ENCODE peak calls at places on chromosome 16, in four cellular contexts. D is HepG2, B is K562, X is H1. V is an unnamed sample.
A peak's percentile ranks its signal among the peaks of the same experiment; 100 is the strongest.

GRCh38 chr16:4489030-4489429 is 12.8 kb downstream of the HMOX2 start:
- DNase-seq in D (no peak), B (no peak), X (no peak), V (no peak)

GRCh38 chr16:24900230-24900629 is 54.5 kb downstream of the SLC5A11 start:
- DNase-seq in D (no peak), B (no peak), X (no peak), V (no peak)

GRCh38 chr16:19696961-19697360 is 21.1 kb downstream of the KNOP1 start:
- DNase-seq in D (no peak), B (no peak), X (no peak), V (no peak)

GRCh38 chr16:70410736-70411135 is 28.2 kb downstream of the ST3GAL2 start:
- DNase-seq in D (no peak), B (no peak), X (no peak), V (no peak)

GRCh38 chr16:12113581-12114375 is 137.2 kb downstream of the SNX29 start:
- DNase-seq in D (no peak), B (no peak), X (no peak), V (no peak)

GRCh38 chr16:17448640-17449638 is 21.8 kb downstream of the XYLT1 start:
- DNase-seq in D (no peak), B (no peak), X (no peak), V (no peak)

GRCh38 chr16:55444754-55445485 is 34.1 kb upstream of the MMP2 start:
- DNase-seq in D (no peak), B (no peak), X (no peak), V (no peak)

GRCh38 chr16:2939968-2940367 is 24.1 kb upstream of the KREMEN2 start:
- DNase-seq in D (no peak), B (no peak), X (no peak), V (no peak)

GRCh38 chr16:8489580-8489979 is 100.7 kb downstream of the TMEM114 start:
- DNase-seq in D (no peak), B (no peak), X (no peak), V (no peak)

GRCh38 chr16:4273858-4274291 is 1.1 kb upstream of the TFAP4 start:
- DNase-seq in D (peak; percentile 32), B (no peak), X (peak; percentile 82), V (peak; percentile 74)

GRCh38 chr16:71675380-71675779 is 49.1 kb downstream of the PHLPP2 start:
- DNase-seq in D (no peak), B (no peak), X (no peak), V (no peak)

GRCh38 chr16:46689492-46690280 is at the start of gene ORC6:
- DNase-seq in D (peak; percentile 97), B (peak; percentile 89), X (peak; percentile 97), V (peak; percentile 87)

GRCh38 chr16:46690281-46691178 is 1.1 kb downstream of the ORC6 start:
- DNase-seq in D (peak; percentile 79), B (no peak), X (no peak), V (no peak)

GRCh38 chr16:46687486-46687885 is 1.5 kb downstream of the VPS35 start:
- DNase-seq in D (no peak), B (no peak), X (no peak), V (no peak)

GRCh38 chr16:46688101-46688656 is 799 bp downstream of the VPS35 start:
- DNase-seq in D (no peak), B (no peak), X (no peak), V (no peak)

DNA sequence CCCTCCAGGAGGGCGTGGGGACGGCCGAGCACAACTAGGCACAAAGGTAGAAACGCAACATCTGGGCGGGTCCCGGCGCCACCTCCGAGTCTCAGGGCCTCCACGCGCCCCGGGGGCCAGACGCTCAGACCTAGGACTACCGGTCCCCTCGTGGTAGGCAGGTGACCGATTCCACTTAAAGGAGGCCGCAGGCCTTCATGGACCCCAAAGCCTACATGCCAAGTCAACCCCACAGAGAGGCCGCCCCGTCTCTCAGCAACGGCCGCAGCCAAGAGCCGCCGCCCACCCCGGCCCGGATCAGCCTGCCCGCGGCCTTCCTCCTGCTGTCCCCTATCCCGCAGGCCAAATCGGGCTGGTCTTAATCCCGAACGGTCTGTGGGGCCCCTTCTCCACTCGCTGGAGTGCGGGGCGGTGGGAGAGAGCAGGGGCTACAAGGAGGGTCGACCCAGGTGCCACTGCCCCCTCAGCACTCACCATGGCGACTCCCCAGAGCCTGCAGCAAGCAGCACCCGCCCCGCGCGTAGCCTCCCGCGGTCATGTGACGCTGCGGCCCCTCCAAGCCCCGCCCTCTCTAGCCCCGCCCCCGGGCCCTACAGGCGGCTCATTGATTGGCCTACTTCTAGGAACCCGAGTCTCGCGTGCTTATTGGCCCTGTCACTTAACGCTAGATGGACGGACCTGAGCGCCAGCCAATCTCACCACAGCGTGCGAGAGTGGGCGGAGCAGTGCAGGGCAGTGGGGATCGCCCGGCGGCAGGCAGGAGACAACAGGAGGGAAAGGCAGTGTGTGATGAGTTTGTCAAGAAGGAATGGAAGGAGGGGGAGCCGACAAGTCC is at the start of gene VPS35:
- DNase-seq in D (peak; percentile 99), B (peak; percentile 93), X (peak; percentile 100), V (peak; percentile 99)
- TF ChIP-seq PHF8 in D (peak; percentile 97), B (peak; percentile 68), X (peak; percentile 92), V (peak; percentile 93)

GRCh38 chr16:87226926-87227650 is 90.1 kb downstream of the C16orf95 start:
- DNase-seq in D (no peak), B (no peak), X (no peak), V (no peak)
- H3K4me3 ChIP-seq in D (no peak overlapping the region), B (no peak overlapping the region), X (no peak overlapping the region), V (no peak overlapping the region)

GRCh38 chr16:980595-980854 is 1.0 kb upstream of the SOX8 start:
- DNase-seq in D (no peak), B (no peak), X (no peak), V (no peak)

GRCh38 chr16:983044-984030 is 1.8 kb downstream of the SOX8 start:
- DNase-seq in D (no peak), B (no peak), X (no peak), V (no peak)

GRCh38 chr16:979859-980594 is 1.5 kb upstream of the SOX8 start:
- DNase-seq in D (no peak), B (no peak), X (peak; percentile 72), V (no peak)

GRCh38 chr16:982152-983043 is 828 bp downstream of the SOX8 start:
- DNase-seq in D (no peak), B (no peak), X (peak; percentile 64), V (peak; percentile 40)

DNA sequence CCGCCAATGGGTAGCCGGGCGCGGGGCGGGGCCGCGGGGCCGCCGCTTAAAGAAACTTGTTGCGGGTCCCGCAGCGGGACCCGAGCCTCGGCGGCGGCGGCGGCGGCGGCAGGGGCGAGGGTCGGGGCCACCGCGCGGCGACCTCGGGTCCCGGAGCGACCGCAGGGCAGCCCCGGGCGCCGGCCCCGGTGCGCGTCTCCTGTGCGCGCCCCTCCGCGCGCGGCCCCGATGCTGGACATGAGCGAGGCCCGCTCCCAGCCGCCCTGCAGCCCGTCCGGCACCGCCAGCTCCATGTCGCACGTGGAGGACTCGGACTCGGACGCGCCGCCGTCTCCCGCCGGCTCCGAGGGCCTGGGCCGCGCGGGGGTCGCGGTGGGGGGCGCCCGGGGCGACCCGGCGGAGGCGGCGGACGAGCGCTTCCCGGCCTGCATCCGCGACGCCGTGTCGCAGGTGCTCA is at the start of gene SOX8:
- DNase-seq in D (no peak), B (no peak), X (no peak), V (no peak)
- TF ChIP-seq PHF8 in D (no peak), B (no peak), X (no peak), V (no peak)

DNA sequence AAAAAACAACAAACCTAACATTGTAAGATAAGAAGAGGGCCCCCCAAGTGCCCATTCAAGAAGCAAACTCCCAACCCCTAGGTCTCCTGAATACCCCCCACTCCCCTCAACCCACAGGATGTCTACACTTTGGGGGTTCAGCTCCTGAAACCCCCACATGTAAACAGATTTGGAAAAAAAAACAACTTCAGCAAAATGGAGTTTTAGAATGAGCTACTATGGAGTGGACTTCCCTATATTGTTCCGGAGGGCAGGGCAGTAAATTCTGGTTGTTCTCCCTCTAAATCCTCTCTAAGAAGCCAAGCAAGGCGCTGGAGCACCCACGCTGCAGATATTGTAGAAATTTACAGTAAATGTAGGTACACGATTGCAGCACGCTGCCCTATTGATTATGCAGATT is 8.5 kb upstream of the ZFHX3 start:
- DNase-seq in D (no peak), B (no peak), X (no peak), V (no peak)
- H3K4me3 ChIP-seq in D (peak overlapping the region; percentile 77), B (no peak overlapping the region), X (no peak overlapping the region), V (peak overlapping the region; percentile 84)

DNA sequence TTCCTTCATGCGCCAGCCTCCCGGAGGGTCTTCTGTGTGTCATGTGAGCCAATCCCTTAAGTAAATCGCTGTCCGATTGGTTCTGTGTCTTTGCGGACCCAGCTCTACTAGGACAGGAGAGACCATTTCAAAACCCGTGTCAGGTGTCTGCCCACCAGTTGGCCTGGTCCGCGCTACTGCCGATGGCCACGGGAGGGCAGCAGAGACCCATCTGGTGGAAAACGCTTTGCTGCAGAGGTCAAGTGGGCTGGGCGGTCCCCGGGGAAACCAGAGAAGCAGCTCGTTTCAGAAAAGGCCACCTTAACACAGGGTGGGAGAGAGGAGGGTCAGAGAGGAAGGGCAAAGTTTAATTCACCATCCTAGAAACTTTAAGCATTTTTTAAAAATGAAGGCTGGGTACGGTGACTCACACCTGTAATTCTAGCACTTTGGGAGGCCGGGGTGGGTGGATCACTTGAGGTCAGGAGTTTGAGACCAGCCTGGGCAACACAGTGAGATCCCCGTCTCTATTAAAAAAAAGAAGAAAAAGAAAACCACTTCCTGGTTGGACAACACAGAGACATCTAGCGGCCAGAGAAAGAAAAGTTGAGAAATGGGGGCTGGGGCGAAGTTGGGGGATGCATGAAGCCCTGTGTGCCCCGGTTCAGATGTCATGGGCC is 2.8 kb upstream of the CIBAR2 start:
- DNase-seq in D (peak; percentile 78), B (peak; percentile 92), X (peak; percentile 100), V (peak; percentile 90)
- TF ChIP-seq PHF8 in D (peak; percentile 55), B (no peak), X (no peak), V (no peak)

GRCh38 chr16:84552135-84552534 is 47.7 kb upstream of the MEAK7 start:
- DNase-seq in D (no peak), B (no peak), X (no peak), V (no peak)
- H3K4me3 ChIP-seq in D (no peak overlapping the region), B (no peak overlapping the region), X (no peak overlapping the region), V (no peak overlapping the region)

DNA sequence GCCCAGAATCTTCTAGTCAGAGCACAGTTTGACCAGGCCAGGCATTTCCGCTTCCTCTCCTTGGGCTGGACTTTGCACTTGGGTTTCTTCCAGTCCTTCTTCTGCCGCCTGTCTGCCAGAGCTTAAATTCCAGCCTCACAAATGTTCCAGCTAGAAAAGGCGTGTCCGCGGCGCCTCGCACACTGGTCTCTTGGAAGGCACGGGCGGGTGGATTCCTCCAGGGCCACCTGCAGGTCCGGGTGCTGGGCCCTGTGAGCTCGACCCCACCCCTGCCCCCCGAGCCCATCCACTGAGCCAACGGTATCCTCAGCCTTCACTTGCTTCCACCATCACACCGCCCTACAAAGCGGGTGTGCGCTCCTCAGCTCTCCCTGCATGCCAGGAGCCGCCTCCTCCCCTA is 2026.5 kb downstream of the TP53TG3F start:
- DNase-seq in D (no peak), B (no peak), X (no peak), V (no peak)
- TF ChIP-seq PHF8 in D (no peak), B (no peak), X (no peak), V (no peak)

GRCh38 chr16:83538707-83539106 is 269.1 kb upstream of the HSBP1 start:
- DNase-seq in D (no peak), B (no peak), X (no peak), V (no peak)
- H3K4me3 ChIP-seq in D (no peak overlapping the region), B (no peak overlapping the region), X (no peak overlapping the region), V (no peak overlapping the region)